ENCODE peak calls at places on chromosomes 13 and 19, in five cellular contexts. U is colonic mucosa, A is GM23248, P is thyroid gland, Y is psoas muscle. B is an unnamed sample.

GRCh38 chr13:27708325-27708724 is 84.0 kb upstream of the GSX1 start:
- DNase-seq in U (no peak), A (no peak), P (no peak), Y (no peak), B (no peak)

GRCh38 chr19:46919324-46919723 is 58.5 kb downstream of the ARHGAP35 start:
- DNase-seq in U (no peak), A (peak; percentile 81), P (no peak), Y (no peak), B (no peak)

GRCh38 chr13:93561553-93561952 is 334.9 kb downstream of the GPC6 start:
- DNase-seq in U (no peak), A (no peak), P (no peak), Y (no peak), B (no peak)

GRCh38 chr13:27549406-27549981 is 70.8 kb downstream of the LNX2 start:
- DNase-seq in U (peak; percentile 88), A (no peak), P (no peak), Y (no peak), B (peak; percentile 56)

GRCh38 chr13:100108913-100109507 is 20.1 kb downstream of the PCCA start:
- DNase-seq in U (no peak), A (peak; percentile 46), P (no peak), Y (no peak), B (no peak)

GRCh38 chr13:59303433-59303832 is 860.3 kb downstream of the DIAPH3 start:
- DNase-seq in U (no peak), A (no peak), P (no peak), Y (no peak), B (no peak)

GRCh38 chr13:67259208-67259607 is 29.1 kb upstream of the PCDH9 start:
- DNase-seq in U (no peak), A (no peak), P (no peak), Y (no peak), B (no peak)

GRCh38 chr13:49454388-49455015 is 10.4 kb downstream of the SETDB2 start:
- DNase-seq in U (no peak), A (peak; percentile 75), P (no peak), Y (no peak), B (no peak)

GRCh38 chr13:105936816-105937215 is 598.6 kb downstream of the EFNB2 start:
- DNase-seq in U (no peak), A (peak; percentile 5), P (no peak), Y (no peak), B (no peak)

GRCh38 chr13:28606466-28606865 is 52.5 kb upstream of the POMP start:
- DNase-seq in U (no peak), A (no peak), P (no peak), Y (no peak), B (no peak)

GRCh38 chr19:58387338-58388174 is 487 bp downstream of the RPS5 start:
- DNase-seq in U (no peak), A (peak; percentile 34), P (no peak), Y (no peak), B (no peak)

GRCh38 chr19:17379221-17379631 is 2.1 kb upstream of the PLVAP start:
- DNase-seq in U (no peak), A (no peak), P (no peak), Y (no peak), B (no peak)

GRCh38 chr19:58356236-58356970 is 3.1 kb upstream of the A1BG start:
- DNase-seq in U (no peak), A (peak; percentile 57), P (no peak), Y (no peak), B (no peak)

DNA sequence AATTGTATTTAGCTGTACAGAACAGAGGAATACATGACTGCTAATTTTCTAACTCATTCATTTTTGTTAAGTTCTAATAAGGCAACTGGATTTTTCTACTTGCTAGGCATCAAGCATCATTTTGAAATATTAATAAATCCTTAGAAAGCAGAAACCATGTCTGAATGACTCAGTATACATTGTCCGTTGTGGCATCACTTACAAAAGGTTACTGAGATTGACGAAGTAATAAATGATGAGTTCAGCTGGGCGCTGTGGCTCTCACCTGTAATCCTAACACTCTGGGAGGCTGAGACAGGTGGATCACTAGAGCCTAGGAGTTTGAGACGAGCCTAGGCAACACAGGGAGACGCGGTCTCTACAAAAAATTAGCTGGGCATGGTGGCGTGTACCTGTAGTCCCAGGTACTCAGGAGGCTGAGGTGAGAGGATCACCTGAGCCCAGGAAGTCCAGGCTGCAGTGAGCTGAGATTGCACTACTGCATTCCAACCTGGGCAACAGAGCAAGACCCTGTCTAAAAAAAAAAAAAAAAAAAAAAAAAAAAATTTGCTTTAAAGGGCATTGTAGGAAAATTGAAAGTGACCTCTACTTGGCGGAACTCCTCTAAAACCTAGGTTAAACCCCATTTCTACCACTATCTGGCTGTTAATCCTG is 36.6 kb downstream of the LHFPL6 start:
- DNase-seq in U (no peak), A (no peak), P (no peak), Y (no peak), B (no peak)
- H3K4me1 ChIP-seq in U (no peaks in the 10 kb centered on the region), A (peaks cover 48% of the 10 kb centered on the region), P (no peaks in the 10 kb centered on the region), Y (no peaks in the 10 kb centered on the region), B (no peaks in the 10 kb centered on the region)

GRCh38 chr19:1837222-1837565 is 11.1 kb downstream of the REXO1 start:
- DNase-seq in U (no peak), A (no peak), P (no peak), Y (no peak), B (no peak)
- H3K27ac ChIP-seq in U (peak overlapping the region; percentile 84), A (no peak overlapping the region), P (no peak overlapping the region), Y (no peak overlapping the region), B (no peak overlapping the region)

GRCh38 chr13:102599451-102600012 is 2.7 kb downstream of the TPP2 start:
- DNase-seq in U (no peak), A (no peak), P (no peak), Y (no peak), B (no peak)
- H3K4me1 ChIP-seq in U (no peaks in the 10 kb centered on the region), A (peaks cover 16% of the 10 kb centered on the region), P (peaks cover 29% of the 10 kb centered on the region), Y (peaks cover 59% of the 10 kb centered on the region), B (no peaks in the 10 kb centered on the region)

GRCh38 chr19:50300814-50301606 is 28.2 kb downstream of the KCNC3 start:
- DNase-seq in U (no peak), A (peak; percentile 83), P (no peak), Y (no peak), B (no peak)
- H3K27ac ChIP-seq in U (no peak overlapping the region), A (no peak overlapping the region), P (no peak overlapping the region), Y (no peak overlapping the region), B (no peak overlapping the region)

GRCh38 chr19:2077833-2078619 is 18.1 kb downstream of the MOB3A start:
- DNase-seq in U (no peak), A (no peak), P (no peak), Y (no peak), B (no peak)

GRCh38 chr19:2079076-2079864 is 16.9 kb downstream of the MOB3A start:
- DNase-seq in U (no peak), A (no peak), P (no peak), Y (no peak), B (no peak)

GRCh38 chr19:2079865-2080301 is 16.2 kb downstream of the MOB3A start:
- DNase-seq in U (no peak), A (no peak), P (no peak), Y (no peak), B (peak; percentile 60)

GRCh38 chr19:2081873-2082810 is 14.0 kb downstream of the MOB3A start:
- DNase-seq in U (no peak), A (no peak), P (no peak), Y (no peak), B (no peak)

GRCh38 chr19:2080336-2080988 is 15.7 kb downstream of the MOB3A start:
- DNase-seq in U (no peak), A (no peak), P (no peak), Y (no peak), B (no peak)
- H3K4me1 ChIP-seq in U (no peaks in the 10 kb centered on the region), A (peaks cover 8% of the 10 kb centered on the region), P (peaks cover 7% of the 10 kb centered on the region), Y (no peaks in the 10 kb centered on the region), B (no peaks in the 10 kb centered on the region)

DNA sequence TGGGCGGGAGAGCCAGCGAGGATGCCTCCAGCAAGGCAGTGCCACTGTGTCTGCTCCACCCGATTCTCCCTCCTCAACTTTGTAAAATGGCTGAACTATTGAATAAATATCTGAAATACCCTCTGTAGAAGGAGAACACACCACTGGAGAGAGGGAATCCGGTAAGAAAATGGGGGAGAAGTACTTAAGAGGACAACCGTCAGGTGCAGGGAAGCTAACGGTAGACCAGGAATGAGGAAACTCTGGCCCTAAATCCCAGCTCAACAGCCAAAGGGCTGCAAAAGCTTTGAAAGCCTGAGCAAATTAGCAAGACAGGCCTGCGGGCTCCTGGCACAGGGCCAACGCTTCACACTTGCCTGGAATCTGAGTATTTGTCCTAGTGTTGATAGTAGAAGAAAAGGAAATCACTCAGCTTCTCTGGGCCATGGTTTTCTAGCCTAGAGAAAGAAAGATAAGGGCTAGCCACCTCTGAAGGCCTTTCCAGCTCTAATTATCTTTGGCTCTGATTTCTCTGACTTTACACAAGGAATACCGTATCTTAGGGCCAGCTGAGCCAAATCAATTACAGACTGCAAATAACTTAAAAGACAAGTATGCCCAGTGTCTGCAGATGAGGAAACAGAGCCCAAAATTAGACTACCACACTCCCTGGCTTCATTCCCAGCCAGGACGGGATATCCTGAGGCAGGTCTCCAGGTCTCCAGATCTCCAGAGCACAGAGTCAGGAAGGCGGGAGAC is 69.7 kb downstream of the STK24 start:
- DNase-seq in U (peak; percentile 69), A (peak; percentile 50), P (peak; percentile 91), Y (peak; percentile 58), B (peak; percentile 72)
- H3K27ac ChIP-seq in U (peak overlapping the region; percentile 28), A (peak overlapping the region; percentile 99), P (peak overlapping the region; percentile 86), Y (peak overlapping the region; percentile 57), B (peak overlapping the region; percentile 24)

DNA sequence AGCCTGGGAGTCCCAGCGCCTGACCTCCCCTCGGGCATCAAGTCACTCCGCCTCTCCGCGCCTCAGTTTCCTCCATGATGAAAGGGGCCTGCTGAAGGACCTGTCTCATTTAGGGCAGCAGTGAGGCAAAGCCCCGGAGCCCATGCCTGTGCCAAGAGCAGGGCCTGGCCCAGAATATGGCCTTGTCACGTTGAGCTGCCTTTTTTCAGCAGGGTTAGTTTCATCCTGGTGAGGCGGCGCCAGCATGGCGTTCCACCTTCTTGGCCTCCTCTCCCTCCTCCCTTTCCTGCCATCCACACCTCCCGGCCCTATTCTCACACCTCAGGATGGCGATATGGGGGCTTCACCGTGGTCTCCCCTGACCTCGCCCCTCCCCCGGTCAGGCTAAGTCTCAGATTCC is 30.2 kb downstream of the PAK4 start:
- DNase-seq in U (no peak), A (no peak), P (no peak), Y (no peak), B (peak; percentile 36)
- H3K4me1 ChIP-seq in U (peaks cover 27% of the 10 kb centered on the region), A (peaks cover 7% of the 10 kb centered on the region), P (peaks cover 63% of the 10 kb centered on the region), Y (no peaks in the 10 kb centered on the region), B (peaks cover 47% of the 10 kb centered on the region)